ENCODE peak calls at places on chromosomes 2 and 18, in five cellular contexts. M, Q, X, J and P are unnamed samples.

GRCh38 chr2:200435379-200435778 is 74.5 kb downstream of the KCTD18 start:
- DNase-seq in M (no peak), Q (no peak), X (no peak), J (no peak), P (peak; percentile 35)

GRCh38 chr2:239308696-239309397 is 92.0 kb downstream of the HDAC4 start:
- DNase-seq in M (no peak), Q (no peak), X (peak; percentile 83), J (no peak), P (peak; percentile 78)

GRCh38 chr18:41734917-41735316 is 220.1 kb upstream of the PIK3C3 start:
- DNase-seq in M (no peak), Q (no peak), X (no peak), J (no peak), P (no peak)

GRCh38 chr2:132608222-132608795 is 61.7 kb downstream of the LYPD1 start:
- DNase-seq in M (no peak), Q (no peak), X (no peak), J (no peak), P (no peak)

GRCh38 chr2:168396131-168396530 is 59.9 kb upstream of the CERS6 start:
- DNase-seq in M (no peak), Q (no peak), X (no peak), J (no peak), P (peak; percentile 62)

GRCh38 chr2:172888704-172889103 is 153.1 kb downstream of the RAPGEF4 start:
- DNase-seq in M (no peak), Q (no peak), X (peak; percentile 32), J (no peak), P (peak; percentile 6)

GRCh38 chr2:50575232-50575631 is 456.7 kb downstream of the NRXN1 start:
- DNase-seq in M (no peak), Q (no peak), X (no peak), J (no peak), P (no peak)

GRCh38 chr2:118974103-118974911 is 32.3 kb downstream of the MARCO start:
- DNase-seq in M (no peak), Q (no peak), X (no peak), J (no peak), P (peak; percentile 15)

GRCh38 chr2:111618577-111618930 is 265.4 kb downstream of the ANAPC1 start:
- DNase-seq in M (no peak), Q (no peak), X (no peak), J (no peak), P (no peak)

GRCh38 chr2:123971564-123972318 is 53.3 kb upstream of the CNTNAP5 start:
- DNase-seq in M (no peak), Q (no peak), X (no peak), J (no peak), P (no peak)

GRCh38 chr18:29157057-29157780 is 980.3 kb upstream of the CDH2 start:
- DNase-seq in M (no peak), Q (no peak), X (no peak), J (no peak), P (no peak)

GRCh38 chr2:24830351-24830750 is 37.1 kb downstream of the CENPO start:
- DNase-seq in M (no peak), Q (no peak), X (peak; percentile 41), J (no peak), P (peak; percentile 73)

GRCh38 chr2:173171924-173172643 is 96.4 kb downstream of the MAP3K20 start:
- DNase-seq in M (no peak), Q (no peak), X (no peak), J (no peak), P (peak; percentile 55)

GRCh38 chr2:9752441-9753275 is 90.6 kb upstream of the TAF1B start:
- DNase-seq in M (peak; percentile 78), Q (peak; percentile 17), X (no peak), J (no peak), P (no peak)

GRCh38 chr18:54086046-54086802 is 138.2 kb downstream of the MBD2 start:
- DNase-seq in M (no peak), Q (no peak), X (no peak), J (no peak), P (no peak)

GRCh38 chr18:13800505-13801259 is 23.3 kb upstream of the MC5R start:
- DNase-seq in M (peak; percentile 89), Q (no peak), X (peak; percentile 76), J (no peak), P (peak; percentile 39)

GRCh38 chr2:26477911-26478253 is at the start of gene OTOF:
- DNase-seq in M (peak; percentile 33), Q (no peak), X (peak; percentile 66), J (no peak), P (peak; percentile 52)

GRCh38 chr2:23636412-23636811 is 251.4 kb downstream of the KLHL29 start:
- DNase-seq in M (no peak), Q (no peak), X (peak; percentile 74), J (no peak), P (peak; percentile 28)

GRCh38 chr2:168244318-168244717 is 3.1 kb downstream of the STK39 start:
- DNase-seq in M (no peak), Q (no peak), X (no peak), J (peak; percentile 61), P (peak; percentile 31)

GRCh38 chr2:145777297-145777696 is 1257.4 kb upstream of the ZEB2 start:
- DNase-seq in M (no peak), Q (no peak), X (no peak), J (no peak), P (peak; percentile 80)

GRCh38 chr2:120989556-120989848 is 253.8 kb downstream of the GLI2 start:
- DNase-seq in M (no peak), Q (no peak), X (no peak), J (no peak), P (no peak)

GRCh38 chr18:3585656-3586509 is 135.9 kb downstream of the TGIF1 start:
- DNase-seq in M (peak; percentile 81), Q (peak; percentile 53), X (peak; percentile 73), J (peak; percentile 93), P (peak; percentile 87)

GRCh38 chr18:4130734-4131719 is 324.1 kb downstream of the DLGAP1 start:
- DNase-seq in M (no peak), Q (no peak), X (no peak), J (no peak), P (no peak)

GRCh38 chr2:10359246-10359645 is 56.5 kb downstream of the HPCAL1 start:
- DNase-seq in M (no peak), Q (no peak), X (no peak), J (no peak), P (no peak)

GRCh38 chr2:182015334-182016109 is 29.9 kb downstream of the PPP1R1C start:
- DNase-seq in M (no peak), Q (no peak), X (no peak), J (no peak), P (peak; percentile 48)

GRCh38 chr2:61689526-61689925 is 151.4 kb upstream of the XPO1 start:
- DNase-seq in M (no peak), Q (no peak), X (no peak), J (no peak), P (peak; percentile 48)

GRCh38 chr2:197152451-197153228 is 157.9 kb downstream of the ANKRD44 start:
- DNase-seq in M (no peak), Q (peak; percentile 72), X (no peak), J (peak; percentile 94), P (peak; percentile 90)

DNA sequence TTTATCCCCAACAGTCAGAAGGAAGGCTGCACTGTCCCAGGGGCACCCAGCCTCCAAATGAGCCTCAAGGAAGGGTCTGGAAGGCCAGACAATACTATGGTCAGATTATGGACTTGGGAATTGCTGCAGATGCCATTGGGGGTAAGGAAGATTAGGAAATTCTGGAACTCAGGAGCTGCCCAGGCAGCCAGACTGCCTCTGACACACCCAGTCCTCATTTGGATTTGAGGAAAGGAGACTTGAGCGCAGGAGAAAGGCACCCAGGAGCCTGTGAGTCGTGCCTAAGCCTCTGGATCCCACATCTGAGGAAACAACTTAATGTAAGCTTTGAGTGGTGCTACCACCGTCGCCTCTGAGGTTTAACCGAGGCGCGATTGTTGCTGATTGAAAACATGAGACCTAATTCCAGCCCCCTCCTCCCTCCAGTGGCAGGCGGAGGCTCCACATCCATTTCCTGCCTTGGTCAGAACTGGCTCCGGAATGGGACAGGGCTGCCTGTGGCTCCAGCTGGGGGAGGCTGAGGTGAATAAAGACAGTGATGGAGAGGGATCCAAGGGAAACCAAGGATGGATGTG is 176.8 kb upstream of the PKDCC start:
- DNase-seq in M (no peak), Q (no peak), X (peak; percentile 52), J (no peak), P (peak; percentile 63)
- TF ChIP-seq CTCF in M (peak; percentile 26), Q (no peak), X (peak; percentile 20), J (no peak), P (peak; percentile 73)

DNA sequence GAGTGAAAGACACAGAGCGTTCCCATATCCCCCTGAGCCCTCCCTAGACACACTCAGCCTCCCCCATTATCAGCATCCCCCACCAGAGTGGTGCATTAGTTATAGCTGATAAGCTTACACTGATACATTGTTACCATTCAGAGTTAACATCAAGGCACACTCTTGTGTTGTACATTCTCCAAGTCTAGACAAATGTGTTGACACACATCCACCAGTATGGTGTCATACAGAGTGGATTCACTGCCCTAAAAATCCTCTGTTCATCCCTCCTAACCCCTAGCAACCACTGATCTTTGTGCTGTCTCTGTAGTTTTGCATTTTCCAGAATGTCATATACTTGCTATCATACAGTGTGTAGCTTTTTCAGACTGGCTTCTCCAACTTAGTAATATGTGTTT is 78.0 kb upstream of the RPL31 start:
- DNase-seq in M (no peak), Q (no peak), X (no peak), J (no peak), P (no peak)
- H3K4me3 ChIP-seq in M (no peak overlapping the region), Q (no peak overlapping the region), X (peak overlapping the region; percentile 42), J (no peak overlapping the region), P (no peak overlapping the region)

GRCh38 chr2:95526360-95527341 is 42.1 kb upstream of the TRIM43B start:
- DNase-seq in M (peak; percentile 81), Q (no peak), X (peak; percentile 80), J (no peak), P (peak; percentile 70)
- TF ChIP-seq CTCF in M (peak; percentile 61), Q (peak; percentile 42), X (peak; percentile 18), J (no peak), P (peak; percentile 49)

GRCh38 chr2:224400174-224400810 is 1.6 kb downstream of the FAM124B start:
- DNase-seq in M (no peak), Q (no peak), X (no peak), J (no peak), P (no peak)

GRCh38 chr2:224404766-224405165 is 2.9 kb upstream of the FAM124B start:
- DNase-seq in M (no peak), Q (no peak), X (no peak), J (no peak), P (no peak)

GRCh38 chr2:224400886-224401632 is 848 bp downstream of the FAM124B start:
- DNase-seq in M (no peak), Q (no peak), X (no peak), J (no peak), P (no peak)

GRCh38 chr2:224403657-224404056 is 1.8 kb upstream of the FAM124B start:
- DNase-seq in M (no peak), Q (no peak), X (no peak), J (no peak), P (no peak)

DNA sequence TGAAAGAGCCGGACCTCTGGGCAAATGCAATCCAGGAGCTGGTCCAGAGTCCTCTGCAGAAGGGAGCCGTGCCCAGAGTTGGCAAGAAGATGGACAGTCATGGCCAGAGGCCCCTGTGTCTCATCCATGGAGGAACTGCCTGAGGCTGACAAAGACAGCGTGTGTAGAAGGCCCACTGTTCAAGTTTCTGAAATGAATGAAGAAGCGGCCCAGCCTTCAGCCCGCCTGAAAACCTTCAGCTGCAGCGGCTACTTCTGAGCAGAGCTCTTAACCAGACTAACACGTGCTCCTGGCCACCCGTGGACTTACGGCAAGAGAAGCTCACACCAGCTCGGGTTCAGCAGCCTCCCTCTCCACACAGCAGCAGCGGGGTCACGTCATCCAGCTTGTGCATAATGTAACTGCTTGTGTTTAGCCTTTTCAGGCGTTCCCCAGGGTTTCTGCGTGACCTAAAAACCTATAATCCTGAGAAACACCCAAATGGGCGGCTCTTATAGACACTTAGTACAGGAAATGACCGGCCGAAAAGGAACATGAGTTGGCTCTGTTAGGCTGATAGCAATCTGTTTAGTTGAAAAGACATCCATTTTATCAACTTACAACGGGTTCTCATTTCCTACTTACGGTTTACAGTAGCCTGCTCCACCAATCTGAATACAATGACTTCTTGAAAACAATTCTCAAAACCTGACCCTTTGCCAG is at the start of gene FAM124B:
- DNase-seq in M (no peak), Q (no peak), X (no peak), J (no peak), P (peak; percentile 96)
- H3K4me3 ChIP-seq in M (no peak within 1 kb of the TSS), Q (no peak within 1 kb of the TSS), X (no peak within 1 kb of the TSS), J (no peak within 1 kb of the TSS), P (peak within 1 kb of the TSS; percentile 9)